ENCODE peak calls at places on chromosomes 3 and 15, in six cellular contexts. One of them, this sample, is unnamed.

GRCh38 chr3:49689046-49689886 is at the start of the genes MST1 and RNF123:
- DNase-seq in stomach: peak; percentile 90
- DNase-seq in ovary: peak; percentile 88
- DNase-seq in DND-41: peak; percentile 94
- DNase-seq in mammary epithelial cell: peak; percentile 83
- DNase-seq in tibial artery: peak; percentile 92
- DNase-seq in this sample: peak; percentile 94

GRCh38 chr15:26551473-26551872 is 221.4 kb downstream of the GABRB3 start:
- DNase-seq in DND-41: no peak
- DNase-seq in stomach: no peak
- DNase-seq in mammary epithelial cell: no peak
- DNase-seq in ovary: no peak
- DNase-seq in tibial artery: no peak
- DNase-seq in this sample: no peak

GRCh38 chr15:63221346-63221745 is 31.9 kb downstream of the RAB8B start:
- DNase-seq in stomach: no peak
- DNase-seq in DND-41: no peak
- DNase-seq in tibial artery: no peak
- DNase-seq in mammary epithelial cell: no peak
- DNase-seq in ovary: peak; percentile 29
- DNase-seq in this sample: no peak

GRCh38 chr15:42009022-42009421 is 11.8 kb downstream of the PLA2G4E start:
- DNase-seq in mammary epithelial cell: no peak
- DNase-seq in DND-41: no peak
- DNase-seq in ovary: no peak
- DNase-seq in stomach: no peak
- DNase-seq in tibial artery: no peak
- DNase-seq in this sample: no peak

GRCh38 chr15:34297059-34297458 is 40.5 kb downstream of the SLC12A6 start:
- DNase-seq in DND-41: no peak
- DNase-seq in tibial artery: no peak
- DNase-seq in stomach: no peak
- DNase-seq in mammary epithelial cell: no peak
- DNase-seq in ovary: no peak
- DNase-seq in this sample: no peak

GRCh38 chr15:33618300-33618699 is 307.5 kb downstream of the RYR3 start:
- DNase-seq in mammary epithelial cell: no peak
- DNase-seq in stomach: no peak
- DNase-seq in tibial artery: no peak
- DNase-seq in DND-41: no peak
- DNase-seq in ovary: no peak
- DNase-seq in this sample: no peak

GRCh38 chr15:35871812-35872211 is 325.8 kb upstream of the DPH6 start:
- DNase-seq in ovary: no peak
- DNase-seq in tibial artery: no peak
- DNase-seq in DND-41: no peak
- DNase-seq in mammary epithelial cell: no peak
- DNase-seq in stomach: no peak
- DNase-seq in this sample: no peak

GRCh38 chr3:155362808-155363689 is 69.6 kb upstream of the STRIT1 start:
- DNase-seq in DND-41: no peak
- DNase-seq in mammary epithelial cell: no peak
- DNase-seq in ovary: no peak
- DNase-seq in stomach: no peak
- DNase-seq in tibial artery: no peak
- DNase-seq in this sample: no peak

GRCh38 chr3:101119535-101119934 is 126.3 kb upstream of the ABI3BP start:
- DNase-seq in stomach: no peak
- DNase-seq in mammary epithelial cell: peak; percentile 1
- DNase-seq in DND-41: no peak
- DNase-seq in ovary: no peak
- DNase-seq in tibial artery: no peak
- DNase-seq in this sample: no peak

GRCh38 chr3:55486101-55486856 is 827 bp downstream of the WNT5A start:
- DNase-seq in tibial artery: no peak
- DNase-seq in stomach: peak; percentile 63
- DNase-seq in ovary: peak; percentile 85
- DNase-seq in mammary epithelial cell: peak; percentile 49
- DNase-seq in DND-41: no peak
- DNase-seq in this sample: peak; percentile 43

GRCh38 chr3:55486857-55487375 is at the start of gene WNT5A:
- DNase-seq in ovary: peak; percentile 60
- DNase-seq in mammary epithelial cell: peak; percentile 63
- DNase-seq in stomach: no peak
- DNase-seq in DND-41: no peak
- DNase-seq in tibial artery: no peak
- DNase-seq in this sample: peak; percentile 42

GRCh38 chr3:55484741-55485207 is 2.3 kb downstream of the WNT5A start:
- DNase-seq in stomach: no peak
- DNase-seq in mammary epithelial cell: no peak
- DNase-seq in DND-41: no peak
- DNase-seq in ovary: no peak
- DNase-seq in tibial artery: no peak
- DNase-seq in this sample: no peak

GRCh38 chr3:55484191-55484644 is 2.9 kb downstream of the WNT5A start:
- DNase-seq in ovary: no peak
- DNase-seq in mammary epithelial cell: no peak
- DNase-seq in DND-41: no peak
- DNase-seq in tibial artery: no peak
- DNase-seq in stomach: no peak
- DNase-seq in this sample: peak; percentile 11

GRCh38 chr3:55485208-55485791 is 1.8 kb downstream of the WNT5A start:
- DNase-seq in mammary epithelial cell: peak; percentile 62
- DNase-seq in stomach: peak; percentile 77
- DNase-seq in DND-41: no peak
- DNase-seq in ovary: peak; percentile 87
- DNase-seq in tibial artery: peak; percentile 75
- DNase-seq in this sample: peak; percentile 79
- H3K27me3 ChIP-seq in mammary epithelial cell: no peaks in the 10 kb centered on the region
- H3K27me3 ChIP-seq in stomach: peaks cover 83% of the 10 kb centered on the region
- H3K27me3 ChIP-seq in DND-41: no peaks in the 10 kb centered on the region
- H3K27me3 ChIP-seq in ovary: no peaks in the 10 kb centered on the region
- H3K27me3 ChIP-seq in tibial artery: peaks cover 97% of the 10 kb centered on the region
- H3K27me3 ChIP-seq in this sample: peaks cover 4% of the 10 kb centered on the region

GRCh38 chr3:191813245-191813644 is 352.3 kb downstream of the PYDC2 start:
- DNase-seq in stomach: no peak
- DNase-seq in mammary epithelial cell: no peak
- DNase-seq in DND-41: no peak
- DNase-seq in tibial artery: no peak
- DNase-seq in ovary: no peak
- DNase-seq in this sample: no peak

GRCh38 chr3:191804935-191805334 is 344.0 kb downstream of the PYDC2 start:
- DNase-seq in tibial artery: no peak
- DNase-seq in mammary epithelial cell: no peak
- DNase-seq in DND-41: no peak
- DNase-seq in stomach: no peak
- DNase-seq in ovary: no peak
- DNase-seq in this sample: no peak

DNA sequence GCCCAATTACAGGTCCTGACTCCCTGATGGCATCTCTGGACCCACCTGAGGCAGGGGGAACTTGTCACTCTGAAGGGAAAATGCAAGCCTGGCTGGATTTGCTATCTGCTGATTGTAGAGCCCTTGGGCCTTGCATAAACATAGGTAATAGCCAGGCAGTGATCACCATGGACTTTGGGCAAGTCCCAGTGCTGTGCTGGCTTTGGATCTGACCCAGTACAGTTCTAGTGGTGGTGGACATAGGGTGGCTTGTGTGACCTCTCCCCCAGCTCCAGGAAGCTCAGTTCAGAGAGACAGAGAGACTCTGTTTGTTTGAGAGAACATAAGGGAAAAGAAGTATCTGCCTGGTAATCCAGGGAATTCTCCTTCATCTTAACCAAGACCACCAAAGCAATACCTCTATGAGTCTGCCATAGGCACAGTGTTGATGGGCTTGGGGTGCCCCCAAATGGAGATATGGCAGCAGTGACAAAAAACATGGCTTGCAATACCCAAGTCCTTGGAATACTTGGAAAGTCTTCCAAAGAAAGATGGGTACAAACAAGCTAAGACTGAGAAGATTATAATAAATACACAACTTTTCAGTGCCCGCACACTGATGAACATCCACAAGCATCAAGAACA is 348.5 kb downstream of the PYDC2 start:
- DNase-seq in tibial artery: no peak
- DNase-seq in DND-41: no peak
- DNase-seq in stomach: no peak
- DNase-seq in mammary epithelial cell: no peak
- DNase-seq in ovary: no peak
- DNase-seq in this sample: no peak
- TF ChIP-seq CTCF in tibial artery: no peak
- TF ChIP-seq CTCF in DND-41: no peak
- TF ChIP-seq CTCF in stomach: no peak
- TF ChIP-seq CTCF in mammary epithelial cell: peak; percentile 15
- TF ChIP-seq CTCF in ovary: no peak
- TF ChIP-seq CTCF in this sample: peak; percentile 12

GRCh38 chr3:194105292-194105691 is 30.7 kb upstream of the HES1 start:
- DNase-seq in tibial artery: no peak
- DNase-seq in mammary epithelial cell: no peak
- DNase-seq in DND-41: no peak
- DNase-seq in ovary: no peak
- DNase-seq in stomach: no peak
- DNase-seq in this sample: no peak
- H3K27me3 ChIP-seq in tibial artery: peaks cover 50% of the 10 kb centered on the region
- H3K27me3 ChIP-seq in mammary epithelial cell: no peaks in the 10 kb centered on the region
- H3K27me3 ChIP-seq in DND-41: peaks cover 44% of the 10 kb centered on the region
- H3K27me3 ChIP-seq in ovary: no peaks in the 10 kb centered on the region
- H3K27me3 ChIP-seq in stomach: no peaks in the 10 kb centered on the region
- H3K27me3 ChIP-seq in this sample: no peaks in the 10 kb centered on the region

DNA sequence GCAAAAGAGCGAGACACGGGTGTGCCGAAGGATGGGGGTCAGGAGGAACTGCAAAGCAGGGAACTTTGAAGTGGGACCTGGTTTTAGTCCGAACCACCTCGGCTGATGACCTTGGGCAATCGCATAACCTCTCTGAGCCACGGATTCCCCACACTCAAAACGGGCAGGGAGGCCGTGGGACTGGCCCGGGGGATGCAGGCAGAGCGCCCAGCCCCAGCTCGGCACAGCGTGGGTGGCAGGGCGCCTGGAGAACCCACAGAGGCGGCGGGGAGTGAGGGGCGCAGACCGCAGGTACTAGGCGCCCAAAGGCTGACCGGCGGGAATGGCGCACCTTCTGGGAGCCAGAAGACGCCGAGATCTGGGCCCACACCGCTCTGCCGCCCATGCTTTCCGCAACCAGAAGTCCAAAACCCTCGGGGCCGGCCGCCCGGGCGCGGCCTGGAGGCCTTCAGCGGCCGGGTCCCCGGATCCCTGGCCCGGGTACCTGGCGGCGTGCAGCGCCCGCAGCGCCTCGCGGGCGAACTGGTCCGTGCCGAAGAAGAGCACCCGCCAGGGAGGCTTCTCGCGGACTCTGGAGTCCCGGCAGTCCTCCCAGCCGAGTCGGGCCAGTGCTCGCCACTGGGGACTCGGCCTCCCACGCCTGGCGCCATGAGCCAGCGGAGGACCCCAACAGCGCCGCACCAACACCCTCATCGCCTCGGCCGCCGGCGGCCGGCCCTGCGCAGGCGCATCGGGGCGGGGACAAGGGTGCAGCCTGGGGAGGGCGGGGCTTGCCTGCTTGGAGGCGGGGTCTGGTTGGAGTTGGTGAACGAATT is at the start of gene MTFMT:
- DNase-seq in DND-41: peak; percentile 91
- DNase-seq in stomach: peak; percentile 94
- DNase-seq in tibial artery: peak; percentile 94
- DNase-seq in ovary: peak; percentile 94
- DNase-seq in mammary epithelial cell: peak; percentile 77
- DNase-seq in this sample: peak; percentile 90
- TF ChIP-seq CTCF in DND-41: peak; percentile 17
- TF ChIP-seq CTCF in stomach: no peak
- TF ChIP-seq CTCF in tibial artery: no peak
- TF ChIP-seq CTCF in ovary: no peak
- TF ChIP-seq CTCF in mammary epithelial cell: peak; percentile 17
- TF ChIP-seq CTCF in this sample: no peak

DNA sequence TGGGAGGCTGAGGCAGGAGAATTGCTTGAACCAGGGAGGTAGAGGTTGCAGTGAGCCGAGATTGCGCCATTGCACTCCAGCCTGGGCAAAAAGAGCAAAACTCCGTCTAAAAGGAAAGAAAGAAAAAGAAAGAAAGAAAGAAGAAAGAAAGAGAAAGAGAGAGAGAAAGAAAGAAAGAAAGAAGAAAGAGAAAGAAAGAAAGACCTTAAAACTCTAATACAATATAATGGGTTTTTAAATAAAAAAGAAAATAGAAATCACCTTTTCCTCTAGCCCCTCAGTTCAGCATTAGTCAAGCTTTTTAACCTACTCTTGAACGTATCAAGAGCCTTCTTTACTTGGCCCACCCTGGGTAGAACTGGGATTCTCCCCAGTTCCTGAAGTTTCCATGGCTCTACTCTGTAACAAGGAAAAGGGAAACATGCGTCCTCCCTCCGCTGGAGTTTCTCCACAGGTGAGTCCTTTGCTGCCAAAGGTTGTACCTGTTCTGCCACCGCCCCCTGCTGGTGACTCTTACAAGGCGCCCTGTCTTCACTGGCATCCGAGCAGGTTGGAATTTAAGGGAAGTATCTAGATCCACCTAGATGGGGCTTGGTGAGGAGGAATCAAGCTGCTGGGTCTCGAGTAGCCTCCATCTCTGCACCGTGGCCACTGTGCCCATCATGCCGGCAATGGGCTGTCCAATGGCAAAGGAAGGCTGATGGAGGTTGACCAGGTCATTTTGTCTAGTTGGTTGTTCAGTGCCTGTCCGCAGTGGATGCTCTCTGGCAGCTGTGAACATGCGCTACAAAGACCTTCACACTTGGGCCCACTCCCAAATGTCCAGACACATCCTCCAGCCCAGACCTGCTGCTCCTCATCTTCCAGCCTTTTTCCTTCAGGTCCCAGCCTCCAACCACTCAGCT is 20.6 kb upstream of the EPHB3 start:
- DNase-seq in stomach: peak; percentile 92
- DNase-seq in mammary epithelial cell: peak; percentile 69
- DNase-seq in ovary: peak; percentile 57
- DNase-seq in tibial artery: no peak
- DNase-seq in DND-41: peak; percentile 42
- DNase-seq in this sample: no peak
- H3K27me3 ChIP-seq in stomach: peaks cover 5% of the 10 kb centered on the region
- H3K27me3 ChIP-seq in mammary epithelial cell: no peaks in the 10 kb centered on the region
- H3K27me3 ChIP-seq in ovary: no peaks in the 10 kb centered on the region
- H3K27me3 ChIP-seq in tibial artery: peaks cover 47% of the 10 kb centered on the region
- H3K27me3 ChIP-seq in DND-41: peaks cover 30% of the 10 kb centered on the region
- H3K27me3 ChIP-seq in this sample: no peaks in the 10 kb centered on the region

This sample was measured in GM06990.